ENCODE peak calls at places on chromosomes 7 and 10, in four cellular contexts. J is SK-N-SH, G is RWPE2, U is stomach. D is an unnamed sample. For H3K36me3, the result is how much of the 10 kb centered on the place peaks cover.

GRCh38 chr10:132314336-132314735 is 6.6 kb upstream of the STK32C start:
- DNase-seq in G (no peak), U (no peak), J (no peak), D (no peak)

GRCh38 chr7:149474309-149475120 is 13.7 kb upstream of the ZNF777 start:
- DNase-seq in U (no peak), J (no peak), G (no peak), D (no peak)

GRCh38 chr10:128036746-128037542 is 89.3 kb downstream of the MKI67 start:
- DNase-seq in G (peak), J (no peak), U (no peak), D (no peak)

GRCh38 chr7:142300689-142301088 is 42.8 kb upstream of the PRSS58 start:
- DNase-seq in J (peak), G (no peak), U (no peak), D (no peak)

GRCh38 chr10:60399343-60399742 is 9.7 kb upstream of the ANK3 start:
- DNase-seq in U (no peak), J (no peak), G (no peak), D (no peak)

GRCh38 chr7:96327429-96327828 is 5.5 kb upstream of the SLC25A13 start:
- DNase-seq in J (no peak), G (no peak), U (peak), D (no peak)

GRCh38 chr10:46254007-46254383 is 32.8 kb upstream of the ANTXRL start:
- DNase-seq in G (no peak), J (no peak), U (peak), D (no peak)

GRCh38 chr10:90413196-90413595 is 444.6 kb downstream of the HTR7 start:
- DNase-seq in U (no peak), G (no peak), J (no peak), D (no peak)

DNA sequence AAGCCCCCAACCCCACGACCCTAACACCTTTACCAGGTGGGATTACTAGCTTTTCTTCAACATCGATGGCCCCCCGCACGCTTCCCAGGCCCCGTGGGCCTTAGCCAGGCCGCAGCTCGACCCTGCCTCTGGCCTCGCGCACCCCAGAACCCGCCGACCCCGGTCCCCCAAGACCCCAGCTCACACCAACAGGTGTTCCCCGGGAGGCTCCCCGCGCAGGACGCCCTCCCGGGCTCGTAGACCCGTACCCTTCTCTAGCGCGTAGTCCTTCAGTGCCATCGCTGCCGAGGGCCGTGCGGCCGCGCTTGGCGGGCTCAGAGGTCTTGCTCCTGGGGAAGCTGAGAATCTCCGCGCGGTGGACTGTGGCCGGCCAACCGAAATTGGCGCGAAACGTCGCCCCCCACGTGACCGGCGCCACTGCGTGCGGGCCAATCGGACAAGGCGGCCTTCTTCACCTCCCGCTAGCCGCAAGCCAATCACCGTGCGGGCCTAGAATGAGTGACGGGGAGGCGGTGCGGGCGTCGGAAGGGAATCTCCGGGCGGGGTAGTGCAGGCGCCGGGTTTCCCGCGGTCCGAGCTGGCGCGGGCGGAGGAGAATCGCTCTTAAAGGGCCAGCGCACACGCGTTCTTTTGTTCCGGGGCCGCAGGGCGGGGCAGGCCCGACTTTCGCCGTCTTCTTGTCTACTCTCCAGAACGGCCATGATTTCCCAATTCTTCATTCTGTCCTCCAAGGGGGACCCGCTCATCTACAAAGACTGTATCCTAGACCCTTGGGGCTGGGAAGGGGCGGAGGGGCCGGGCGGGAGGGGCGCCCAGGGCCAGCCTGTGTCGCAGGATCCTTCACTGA is at the start of the genes AP4M1 and MCM7:
- DNase-seq in U (peak), G (peak), J (peak), D (peak)
- H3K36me3 ChIP-seq in U (half or more), G (under half), J (under half), D (under half)

GRCh38 chr10:1110674-1111119 is 54.5 kb downstream of the WDR37 start:
- DNase-seq in U (no peak), J (no peak), G (no peak), D (no peak)
- H3K36me3 ChIP-seq in U (half or more), J (under half), G (under half), D (under half)

DNA sequence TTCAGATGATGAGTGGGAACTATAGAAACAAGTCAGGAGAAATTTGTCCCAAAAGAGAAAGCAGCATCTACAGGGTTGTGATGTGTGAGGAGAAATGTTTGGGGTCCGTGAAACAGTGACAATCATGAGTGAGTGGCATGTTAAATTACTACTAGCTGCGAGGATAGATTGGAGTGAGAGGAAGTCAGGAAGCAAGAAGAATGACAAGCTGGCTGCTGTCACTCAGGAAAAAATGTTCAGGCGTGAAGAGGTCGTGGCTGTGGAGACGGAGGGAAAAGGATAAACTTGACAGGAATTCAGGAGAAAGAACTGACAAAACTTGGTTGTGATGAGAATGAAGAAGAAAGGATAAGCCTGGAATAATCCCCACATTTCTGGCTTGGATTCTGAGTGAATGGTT is 5.1 kb upstream of the ITPRID1 start:
- DNase-seq in J (no peak), U (no peak), G (no peak), D (no peak)
- H3K36me3 ChIP-seq in J (under half), U (under half), G (under half), D (under half)

GRCh38 chr7:103569621-103570305 is 123.8 kb upstream of the SLC26A5 start:
- DNase-seq in J (no peak), U (no peak), G (no peak), D (no peak)
- H3K36me3 ChIP-seq in J (under half), U (under half), G (under half), D (under half)

GRCh38 chr7:134785842-134786241 is 6.4 kb downstream of the CALD1 start:
- DNase-seq in G (no peak), J (no peak), U (no peak), D (no peak)
- H3K36me3 ChIP-seq in G (half or more), J (under half), U (under half), D (under half)

D was measured in lung.